ENCODE peak calls at places on chromosomes 16 and 17, in eight cellular contexts. E, P, H, A, S, F, J and D are unnamed samples.

GRCh38 chr17:57902800-57903759 is 52.1 kb downstream of the CUEDC1 start:
- DNase-seq in P (peak), A (peak), S (no peak), F (no peak), E (no peak), H (peak), J (peak), D (peak)

GRCh38 chr17:77353684-77354419 is 213.1 kb downstream of the SEC14L1 start:
- DNase-seq in F (no peak), J (no peak), S (no peak), H (no peak), A (no peak), E (no peak), P (no peak), D (peak)

GRCh38 chr17:65013613-65014391 is 42.7 kb downstream of the GNA13 start:
- DNase-seq in A (no peak), E (peak), H (no peak), P (peak), F (no peak), S (no peak), J (peak), D (no peak)

GRCh38 chr17:73340093-73340596 is 28.3 kb upstream of the CDC42EP4 start:
- DNase-seq in P (peak), H (no peak), F (no peak), E (peak), S (no peak), A (no peak), J (peak), D (peak)

GRCh38 chr16:59997706-59998105 is 1263.6 kb upstream of the GOT2 start:
- DNase-seq in J (no peak), H (no peak), E (no peak), A (no peak), S (no peak), P (no peak), F (no peak), D (no peak)

GRCh38 chr16:70493863-70494770 is 29.2 kb downstream of the COG4 start:
- DNase-seq in H (no peak), E (no peak), F (no peak), S (no peak), A (no peak), P (no peak), J (no peak), D (no peak)

GRCh38 chr16:82700541-82701240 is 73.9 kb downstream of the CDH13 start:
- DNase-seq in H (no peak), S (no peak), J (peak), F (no peak), E (peak), A (no peak), P (no peak), D (peak)

GRCh38 chr16:11621920-11622651 is 35.4 kb upstream of the LITAF start:
- DNase-seq in A (no peak), S (peak), H (no peak), F (no peak), J (no peak), E (no peak), P (peak), D (no peak)

GRCh38 chr17:45787044-45787443 is 2.9 kb downstream of the CRHR1 start:
- DNase-seq in J (no peak), A (no peak), P (no peak), H (no peak), E (no peak), S (no peak), F (no peak), D (no peak)

GRCh38 chr16:73396556-73396955 is 348.6 kb upstream of the ZFHX3 start:
- DNase-seq in E (no peak), P (no peak), S (no peak), J (no peak), F (no peak), A (no peak), H (no peak), D (no peak)

GRCh38 chr16:57994778-57995177 is 5.7 kb downstream of the ZNF319 start:
- DNase-seq in H (no peak), P (peak), J (peak), A (no peak), S (no peak), F (peak), E (no peak), D (peak)

GRCh38 chr17:39027440-39028035 is 60.3 kb upstream of the FBXO47 start:
- DNase-seq in F (no peak), S (no peak), H (no peak), E (no peak), A (no peak), J (no peak), P (no peak), D (no peak)